ENCODE peak calls at places on chromosomes 13 and 19, in nine cellular contexts. G, Y, S, T, E, P, V, H and C are unnamed samples.

GRCh38 chr19:41537789-41538188 is 38.2 kb upstream of the CEACAM21 start:
- DNase-seq in S (no peak), E (no peak), H (peak), G (no peak), T (peak), P (no peak), V (no peak), Y (no peak), C (no peak)

GRCh38 chr13:94558721-94559120 is 37.2 kb downstream of the TGDS start:
- DNase-seq in S (no peak), G (no peak), E (no peak), Y (no peak), P (no peak), V (peak), T (no peak), H (no peak), C (no peak)

GRCh38 chr13:48563611-48564010 is 30.7 kb upstream of the RCBTB2 start:
- DNase-seq in Y (no peak), H (no peak), T (no peak), P (no peak), V (no peak), E (peak), G (no peak), S (no peak), C (no peak)

GRCh38 chr13:94192576-94192975 is 286.9 kb downstream of the DCT start:
- DNase-seq in G (peak), H (peak), Y (no peak), P (no peak), E (no peak), S (no peak), V (no peak), T (peak), C (peak)

GRCh38 chr19:48961051-48961649 is 4.0 kb upstream of the FTL start:
- DNase-seq in G (no peak), V (peak), T (no peak), Y (no peak), P (no peak), E (no peak), S (no peak), H (no peak), C (no peak)

GRCh38 chr13:74250738-74251190 is 116.6 kb upstream of the KLF12 start:
- DNase-seq in H (peak), T (peak), G (no peak), V (no peak), Y (peak), S (no peak), E (no peak), P (no peak), C (no peak)

GRCh38 chr13:27406178-27406939 is 18.1 kb upstream of the GTF3A start:
- DNase-seq in E (peak), H (peak), S (no peak), T (peak), Y (no peak), G (no peak), P (no peak), V (no peak), C (no peak)

GRCh38 chr19:19540707-19541515 is 2.8 kb downstream of the CILP2 start:
- DNase-seq in Y (no peak), V (no peak), G (peak), S (peak), T (no peak), H (peak), P (no peak), E (no peak), C (peak)

GRCh38 chr13:72820156-72820897 is 38.4 kb downstream of the PIBF1 start:
- DNase-seq in T (peak), P (no peak), Y (no peak), G (no peak), H (peak), S (no peak), E (no peak), V (no peak), C (no peak)

GRCh38 chr13:84686973-84687372 is 804.7 kb upstream of the SLITRK1 start:
- DNase-seq in E (no peak), P (no peak), T (no peak), V (no peak), G (no peak), Y (no peak), H (no peak), S (no peak), C (no peak)

GRCh38 chr13:52809310-52809769 is 39.1 kb downstream of the PCDH8 start:
- DNase-seq in T (peak), S (no peak), V (peak), Y (no peak), P (peak), G (peak), E (peak), H (peak), C (peak)

GRCh38 chr19:32041681-32042292 is 303.6 kb upstream of the ZNF507 start:
- DNase-seq in T (peak), V (no peak), G (peak), E (no peak), S (no peak), H (peak), P (no peak), Y (no peak), C (peak)